ENCODE peak calls at places on chromosomes 12 and 14, in five cellular contexts. K is A673, V is HCT116, L is mucosa of descending colon, N is ovary. W is an unnamed sample. For H3K4me1, the result is how much of the 10 kb centered on the place peaks cover.

GRCh38 chr14:89618821-89619551 is 202.0 kb upstream of the FOXN3 start:
- DNase-seq in K (peak), V (peak), L (peak), N (peak), W (peak)

GRCh38 chr12:127422935-127423585 is 843.9 kb upstream of the TMEM132C start:
- DNase-seq in K (no peak), V (no peak), L (no peak), N (no peak), W (no peak)

GRCh38 chr14:103508930-103509329 is 13.7 kb downstream of the CKB start:
- DNase-seq in K (no peak), V (no peak), L (no peak), N (no peak), W (no peak)

GRCh38 chr12:84599539-84599938 is 313.1 kb downstream of the SLC6A15 start:
- DNase-seq in K (peak), V (peak), L (no peak), N (no peak), W (peak)

GRCh38 chr12:20212036-20212435 is 156.3 kb upstream of the PDE3A start:
- DNase-seq in K (peak), V (no peak), L (no peak), N (no peak), W (no peak)

GRCh38 chr12:48037267-48037915 is 33.1 kb upstream of the COL2A1 start:
- DNase-seq in K (peak), V (no peak), L (no peak), N (peak), W (peak)

GRCh38 chr12:1795221-1795784 is 25.1 kb upstream of the LRTM2 start:
- DNase-seq in K (no peak), V (no peak), L (no peak), N (peak), W (no peak)

GRCh38 chr12:47021298-47021697 is 58.1 kb upstream of the PCED1B start:
- DNase-seq in K (peak), V (peak), L (no peak), N (no peak), W (peak)

GRCh38 chr12:19034937-19035336 is 94.6 kb upstream of the PLEKHA5 start:
- DNase-seq in K (no peak), V (no peak), L (no peak), N (no peak), W (no peak)

GRCh38 chr12:1367731-1368285 is 226.6 kb downstream of the FBXL14 start:
- DNase-seq in K (peak), V (no peak), L (no peak), N (no peak), W (no peak)

GRCh38 chr12:88662093-88662492 is 81.8 kb upstream of the KITLG start:
- DNase-seq in K (no peak), V (no peak), L (no peak), N (no peak), W (no peak)

GRCh38 chr12:108694812-108695278 is 36.5 kb downstream of the CORO1C start:
- DNase-seq in K (no peak), V (no peak), L (no peak), N (no peak), W (no peak)

DNA sequence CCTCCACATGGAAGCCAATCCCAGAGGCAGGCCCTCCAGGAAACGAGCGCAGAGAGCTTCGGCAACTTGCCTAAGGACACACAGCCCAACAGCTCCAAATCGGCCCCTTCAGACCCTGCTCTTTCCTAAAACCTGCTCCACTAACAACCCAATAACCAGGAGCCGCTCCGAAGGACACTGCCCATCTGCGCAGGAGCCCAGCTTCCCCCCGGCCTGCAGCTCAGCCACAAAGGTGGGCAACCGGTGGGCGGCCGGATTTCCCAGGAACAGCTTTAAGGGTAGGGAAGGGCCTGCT is 13.6 kb downstream of the RAB35 start:
- DNase-seq in K (no peak), V (no peak), L (no peak), N (no peak), W (no peak)
- H3K4me1 ChIP-seq in K (under half), V (under half), L (under half), N (under half), W (under half)

DNA sequence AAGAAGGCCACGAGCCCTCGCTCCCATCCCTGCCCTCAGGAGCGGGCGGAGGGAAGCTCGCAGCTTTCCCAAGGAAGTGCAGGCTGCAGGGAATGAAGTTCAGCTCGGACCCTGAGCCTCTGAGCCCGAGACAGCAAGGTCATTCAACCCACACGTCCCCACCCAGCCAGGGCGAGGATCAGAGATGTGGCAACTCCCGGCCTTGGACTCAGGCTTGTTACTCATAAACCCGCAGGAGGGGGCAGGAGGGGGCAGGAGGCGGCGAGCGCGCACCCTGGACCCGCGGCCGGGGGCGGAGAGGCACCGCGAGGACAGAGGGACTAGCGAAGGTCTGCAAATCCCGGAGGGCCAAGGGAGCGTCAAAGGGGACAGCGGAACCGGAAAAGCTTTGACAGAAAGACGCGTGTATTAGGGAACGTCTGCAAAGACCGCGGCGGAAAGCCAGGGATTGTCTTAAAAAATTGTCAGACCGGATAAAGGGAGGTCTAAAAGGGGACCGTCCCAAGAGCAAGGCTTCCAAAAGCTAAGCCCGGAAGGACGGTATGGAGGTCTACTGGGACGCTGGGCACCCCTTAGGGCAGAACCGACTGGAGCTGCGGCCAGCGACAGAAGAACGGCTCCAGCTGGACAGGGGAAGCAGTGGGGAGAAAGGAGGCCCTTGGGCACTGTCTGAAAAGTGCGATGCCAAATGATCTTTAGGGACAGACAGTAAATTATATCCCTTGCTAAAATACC is 609 bp upstream of the DCAF11 start:
- DNase-seq in K (peak), V (peak), L (peak), N (peak), W (no peak)
- H3K4me1 ChIP-seq in K (under half), V (under half), L (under half), N (under half), W (under half)

GRCh38 chr14:52929192-52929807 is 21.6 kb downstream of the FERMT2 start:
- DNase-seq in K (no peak), V (no peak), L (no peak), N (no peak), W (no peak)

GRCh38 chr14:52922059-52922458 is 28.8 kb downstream of the FERMT2 start:
- DNase-seq in K (no peak), V (no peak), L (no peak), N (no peak), W (no peak)

GRCh38 chr14:52922656-52923055 is 28.2 kb downstream of the FERMT2 start:
- DNase-seq in K (no peak), V (no peak), L (no peak), N (no peak), W (no peak)

GRCh38 chr14:52923902-52924575 is 26.8 kb downstream of the FERMT2 start:
- DNase-seq in K (no peak), V (no peak), L (no peak), N (no peak), W (no peak)

DNA sequence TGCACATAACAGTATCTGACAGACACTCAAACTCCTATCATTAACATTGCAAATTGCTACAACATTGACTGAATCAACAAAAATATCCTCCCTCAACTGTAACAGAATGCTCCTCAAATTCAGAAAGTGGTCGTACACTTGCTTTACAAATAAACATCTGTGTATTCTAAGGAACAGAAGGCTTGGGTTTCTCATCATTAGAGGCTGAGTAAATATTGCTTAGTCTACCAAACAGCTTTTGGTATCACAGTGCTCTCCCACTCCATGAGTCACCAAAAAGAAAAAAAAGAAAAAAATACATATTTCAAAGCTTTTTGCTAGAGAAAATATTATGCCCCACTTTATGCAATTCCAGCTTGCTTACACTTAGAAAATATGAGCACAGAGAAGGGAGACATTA is 23.9 kb downstream of the FERMT2 start:
- DNase-seq in K (no peak), V (no peak), L (no peak), N (no peak), W (no peak)
- H3K4me1 ChIP-seq in K (under half), V (under half), L (under half), N (under half), W (under half)

DNA sequence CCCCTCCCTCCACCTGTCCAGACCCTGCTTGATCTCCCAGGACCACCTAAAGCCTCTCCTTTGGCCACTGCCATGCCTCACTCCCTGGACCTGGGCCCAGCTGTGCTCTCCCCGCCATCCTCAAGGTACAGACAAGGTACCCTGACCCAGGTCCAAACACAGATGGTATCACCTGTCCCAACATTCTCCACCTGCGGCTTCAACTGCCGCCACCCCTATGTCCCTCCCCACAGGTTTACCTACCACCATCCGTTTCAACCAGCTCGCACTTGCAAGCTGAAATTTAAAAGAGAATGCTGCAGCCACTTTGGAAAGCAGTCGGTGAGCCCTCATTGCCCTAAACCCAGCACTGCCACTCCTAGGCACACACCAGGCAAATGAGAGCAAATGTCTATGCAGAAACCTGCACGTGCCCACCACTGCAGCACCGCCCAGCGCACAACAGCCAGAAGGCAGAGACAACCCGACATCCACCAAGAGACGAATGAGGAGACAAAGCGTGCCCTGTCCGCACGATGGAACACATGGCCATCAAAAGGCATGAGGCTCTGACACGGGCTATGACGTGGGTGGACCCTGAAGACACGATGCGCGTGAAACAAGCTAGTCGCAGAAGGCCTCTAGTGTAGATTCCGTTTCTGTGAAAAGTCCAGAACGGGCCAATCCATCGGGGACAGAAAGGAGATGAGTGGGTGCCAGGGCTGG is 71.0 kb downstream of the RFLNA start:
- DNase-seq in K (no peak), V (no peak), L (no peak), N (no peak), W (no peak)
- H3K4me1 ChIP-seq in K (under half), V (under half), L (under half), N (under half), W (under half)

GRCh38 chr12:15629761-15630160 is 159.4 kb downstream of the EPS8 start:
- DNase-seq in K (no peak), V (no peak), L (no peak), N (no peak), W (peak)
- H3K4me1 ChIP-seq in K (under half), V (half or more), L (under half), N (under half), W (half or more)

GRCh38 chr14:73774244-73774575 is 60.0 kb upstream of the PNMA1 start:
- DNase-seq in K (no peak), V (no peak), L (no peak), N (no peak), W (no peak)
- H3K4me1 ChIP-seq in K (under half), V (under half), L (half or more), N (under half), W (under half)

GRCh38 chr12:120833849-120834248 is 70.3 kb downstream of the SPPL3 start:
- DNase-seq in K (no peak), V (no peak), L (no peak), N (no peak), W (no peak)
- H3K4me1 ChIP-seq in K (under half), V (under half), L (under half), N (under half), W (under half)

GRCh38 chr12:98227162-98227561 is 288.2 kb upstream of the TMPO start:
- DNase-seq in K (peak), V (peak), L (no peak), N (no peak), W (no peak)

GRCh38 chr12:98221243-98221808 is 294.1 kb upstream of the TMPO start:
- DNase-seq in K (no peak), V (no peak), L (no peak), N (no peak), W (no peak)

GRCh38 chr12:98220636-98221035 is 294.8 kb upstream of the TMPO start:
- DNase-seq in K (no peak), V (no peak), L (no peak), N (no peak), W (no peak)

GRCh38 chr12:98228619-98229538 is 286.5 kb upstream of the TMPO start:
- DNase-seq in K (no peak), V (no peak), L (no peak), N (no peak), W (no peak)

DNA sequence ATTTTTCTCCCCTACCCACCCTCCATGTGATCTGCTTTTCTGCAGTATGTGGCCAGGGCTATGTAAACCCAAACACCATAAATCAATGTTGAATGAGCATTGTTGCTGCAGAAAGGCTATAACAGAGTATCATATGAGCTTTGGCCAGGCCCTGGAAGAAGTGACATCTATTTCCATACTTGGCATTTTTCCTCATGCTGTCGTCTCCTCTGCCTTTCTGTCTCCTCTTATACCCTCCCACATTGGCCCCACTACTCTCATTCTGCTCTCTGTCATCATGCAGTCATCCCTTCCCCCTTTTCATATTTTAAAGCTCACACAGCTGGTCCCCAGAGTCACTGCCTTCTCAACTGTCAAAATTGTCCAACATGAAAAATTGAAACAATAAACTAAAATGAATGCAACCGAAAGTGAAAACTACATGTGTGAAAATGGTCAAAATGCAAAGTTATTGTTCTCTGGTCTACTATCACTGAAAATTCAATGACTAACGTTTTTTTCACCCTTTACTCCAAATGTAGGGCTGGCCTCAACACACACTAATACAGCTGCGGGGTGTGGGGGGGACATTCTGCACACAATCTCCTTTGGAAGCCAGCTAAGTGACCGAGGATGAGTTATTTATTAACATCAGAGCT is 290.7 kb upstream of the TMPO start:
- DNase-seq in K (no peak), V (no peak), L (no peak), N (no peak), W (no peak)
- H3K4me1 ChIP-seq in K (under half), V (under half), L (under half), N (under half), W (under half)

W was measured in SJSA1.